ENCODE peak calls at places on chromosomes 4 and X, in four cellular contexts. D, A, S and C are unnamed samples.

GRCh38 chr4:26589699-26590098 is 5.8 kb downstream of the TBC1D19 start:
- DNase-seq in D (no peak), S (no peak), A (no peak), C (no peak)

GRCh38 chr4:80462537-80463207 is 127.1 kb downstream of the CFAP299 start:
- DNase-seq in S (peak), A (no peak), D (no peak), C (no peak)

GRCh38 chr4:186554890-186555827 is at the start of gene MTNR1A:
- DNase-seq in A (no peak), S (no peak), D (peak), C (peak)

GRCh38 chr4:130368668-130369067 is 1272.7 kb downstream of the C4orf33 start:
- DNase-seq in A (no peak), D (no peak), S (no peak), C (no peak)

GRCh38 chr4:18934197-18934596 is 912.6 kb upstream of the LCORL start:
- DNase-seq in S (no peak), D (peak), A (no peak), C (no peak)

GRCh38 chr4:54277691-54278090 is 48.6 kb downstream of the PDGFRA start:
- DNase-seq in A (no peak), D (no peak), S (peak), C (no peak)

GRCh38 chrX:16316336-16316735 is 149.1 kb downstream of the MAGEB17 start:
- DNase-seq in S (no peak), A (no peak), D (no peak), C (no peak)

GRCh38 chrX:54182194-54182863 is 725 bp downstream of the FAM120C start:
- DNase-seq in A (peak), D (peak), S (no peak), C (peak)

GRCh38 chr4:113467581-113467980 is 294.0 kb downstream of the CAMK2D start:
- DNase-seq in A (no peak), S (no peak), D (no peak), C (no peak)

GRCh38 chr4:87506974-87507701 is 22.0 kb downstream of the SPARCL1 start:
- DNase-seq in D (no peak), S (no peak), A (no peak), C (no peak)

DNA sequence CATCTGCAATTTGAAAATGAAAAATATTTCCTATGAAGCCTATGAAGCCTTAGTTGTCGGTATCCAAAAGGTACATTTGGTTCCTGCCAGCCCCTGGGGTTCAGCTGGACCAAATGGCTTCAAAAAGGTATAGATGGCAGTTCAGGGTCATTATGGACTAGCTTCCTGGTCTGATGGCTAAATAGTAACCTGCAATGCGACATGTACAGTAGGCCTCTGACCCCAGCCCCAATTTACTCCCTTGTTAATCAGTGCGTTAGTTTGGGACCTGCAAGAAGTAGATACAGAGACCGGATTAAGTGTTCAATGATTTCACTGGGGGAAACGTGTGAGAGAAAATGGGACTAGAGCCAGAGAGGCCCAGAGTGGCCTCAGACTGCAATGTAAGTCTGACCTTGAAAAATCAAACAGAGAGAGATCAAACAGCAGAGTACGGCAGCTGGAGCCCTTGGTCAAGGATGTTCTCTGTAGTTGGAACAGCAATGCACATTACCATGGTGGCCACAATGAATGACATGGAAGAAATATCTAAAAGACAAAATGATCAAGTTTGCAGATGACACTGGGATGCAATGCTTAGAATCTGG is 115.0 kb upstream of the MBNL3 start:
- DNase-seq in S (no peak), A (no peak), D (no peak), C (no peak)
- TF ChIP-seq USF1 in S (no peak), A (no peak), D (no peak), C (no peak)

DNA sequence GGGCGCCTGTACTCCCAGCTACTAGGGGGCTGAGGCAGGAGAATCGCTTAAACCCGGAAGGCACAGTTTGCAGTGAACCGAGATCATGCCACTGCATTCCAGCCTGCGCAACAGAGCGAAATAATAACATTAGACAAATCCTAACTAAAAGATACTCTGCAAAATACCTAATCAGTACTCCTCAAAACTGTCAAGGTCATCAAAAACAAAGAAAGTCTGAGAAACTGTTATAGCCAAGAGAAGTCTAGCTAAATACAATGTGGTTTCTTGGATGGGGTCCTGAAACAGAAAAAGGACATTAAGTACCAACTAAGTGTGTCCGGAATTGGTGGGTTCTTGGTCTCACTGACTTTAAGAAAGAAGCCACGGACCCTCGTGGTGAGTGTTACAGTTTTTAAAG is 14.6 kb upstream of the ACSL4 start:
- DNase-seq in A (no peak), S (no peak), D (no peak), C (no peak)
- TF ChIP-seq USF2 in A (no peak), S (no peak), D (no peak), C (no peak)

GRCh38 chrX:52594658-52595057 is 60.0 kb downstream of the SSX7 start:
- DNase-seq in D (no peak), S (no peak), A (no peak), C (no peak)

DNA sequence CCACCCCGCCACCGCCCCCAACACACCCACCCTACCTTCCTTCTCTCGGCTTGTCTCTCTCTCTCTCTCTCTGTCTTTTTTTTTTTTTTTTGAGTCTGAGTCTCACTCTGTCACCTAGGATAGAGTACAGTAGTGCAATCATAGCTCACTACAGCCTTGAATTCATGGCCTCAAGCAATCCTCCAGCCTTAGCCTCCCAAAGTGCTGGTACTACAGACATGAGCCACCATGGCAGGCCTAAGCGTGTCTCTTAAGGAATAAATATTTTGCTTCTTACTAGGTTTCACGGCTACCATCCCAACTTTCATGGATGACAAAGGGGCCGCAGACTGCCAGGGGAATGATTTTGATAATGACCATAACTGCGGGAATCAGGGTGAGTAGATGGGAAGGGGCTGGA is 55.8 kb downstream of the SSX7 start:
- DNase-seq in A (no peak), D (no peak), S (no peak), C (no peak)
- TF ChIP-seq USF1 in A (no peak), D (no peak), S (no peak), C (no peak)

GRCh38 chr4:33961751-33962150 is 2282.6 kb downstream of the ARAP2 start:
- DNase-seq in A (no peak), S (no peak), D (no peak), C (no peak)
- TF ChIP-seq USF2 in A (no peak), S (no peak), D (no peak), C (no peak)